ENCODE peak calls at places on chromosomes 4 and X, in nine cellular contexts. G, V, C, I, J, A, Y, E and K are unnamed samples.

GRCh38 chr4:152707632-152708031 is 27.8 kb upstream of the TMEM154 start:
- DNase-seq in J (no peak), V (no peak), E (no peak), G (no peak), A (no peak), Y (no peak), I (no peak), C (no peak), K (no peak)

GRCh38 chrX:18810416-18810815 is 103.0 kb downstream of the PPEF1 start:
- DNase-seq in J (no peak), G (no peak), A (no peak), Y (no peak), C (no peak), V (no peak), I (no peak), E (no peak), K (no peak)

GRCh38 chr4:186566068-186566467 is 10.7 kb upstream of the MTNR1A start:
- DNase-seq in V (no peak), J (no peak), A (no peak), C (no peak), E (no peak), Y (no peak), G (no peak), I (no peak), K (no peak)

GRCh38 chrX:26253526-26253925 is 37.6 kb downstream of the MAGEB5 start:
- DNase-seq in V (no peak), E (no peak), I (no peak), A (no peak), J (no peak), C (no peak), G (no peak), Y (no peak), K (no peak)

GRCh38 chr4:56681158-56681848 is at the start of gene HOPX:
- DNase-seq in V (no peak), E (no peak), Y (peak; percentile 86), G (peak; percentile 89), I (peak; percentile 71), J (no peak), A (peak; percentile 33), C (no peak), K (no peak)

GRCh38 chrX:2609431-2610238 is 81.5 kb upstream of the CD99 start:
- DNase-seq in V (no peak), Y (no peak), G (no peak), C (peak; percentile 19), E (no peak), I (peak; percentile 18), J (no peak), A (no peak), K (no peak)

GRCh38 chrX:10011991-10012390 is 44.8 kb downstream of the CLDN34 start:
- DNase-seq in V (no peak), E (no peak), I (no peak), A (no peak), G (no peak), J (no peak), Y (peak; percentile 62), C (no peak), K (no peak)

GRCh38 chr4:54063737-54064316 is 578 bp downstream of the CHIC2 start:
- DNase-seq in I (peak; percentile 39), Y (peak; percentile 43), V (peak; percentile 81), C (peak; percentile 4), G (peak; percentile 22), J (peak; percentile 39), E (peak; percentile 62), A (peak; percentile 52), K (peak; percentile 31)

GRCh38 chrX:53285591-53285990 is 4.2 kb upstream of the IQSEC2 start:
- DNase-seq in J (no peak), C (no peak), I (no peak), Y (no peak), E (no peak), V (no peak), G (no peak), A (no peak), K (no peak)

GRCh38 chrX:70033348-70033747 is 16.4 kb downstream of the AWAT2 start:
- DNase-seq in Y (no peak), V (no peak), E (no peak), J (no peak), G (no peak), C (peak; percentile 17), A (no peak), I (no peak), K (no peak)

GRCh38 chr4:7295201-7295916 is 103.0 kb downstream of the SORCS2 start:
- DNase-seq in J (peak; percentile 43), V (no peak), E (no peak), C (no peak), I (no peak), Y (peak; percentile 56), A (peak; percentile 51), G (no peak), K (no peak)

GRCh38 chrX:48522291-48522690 is 683 bp downstream of the EBP start:
- DNase-seq in C (no peak), J (no peak), Y (no peak), E (peak; percentile 76), G (no peak), V (no peak), A (no peak), I (no peak), K (no peak)

GRCh38 chr4:37983951-37984350 is 23.8 kb downstream of the PTTG2 start:
- DNase-seq in I (no peak), V (no peak), C (no peak), E (no peak), G (no peak), J (no peak), A (no peak), Y (no peak), K (no peak)

GRCh38 chr4:137266511-137266910 is 265.8 kb downstream of the PCDH18 start:
- DNase-seq in C (no peak), A (no peak), Y (no peak), I (no peak), E (no peak), V (no peak), J (no peak), G (no peak), K (no peak)

GRCh38 chr4:21948347-21949072 is at the start of gene KCNIP4:
- DNase-seq in I (no peak), G (no peak), C (no peak), Y (no peak), V (peak; percentile 51), J (peak; percentile 18), A (no peak), E (peak; percentile 39), K (no peak)

GRCh38 chr4:3047464-3048286 is 26.7 kb downstream of the HTT-AS start:
- DNase-seq in G (peak; percentile 56), A (peak; percentile 83), I (no peak), J (peak; percentile 43), E (peak; percentile 73), C (peak; percentile 16), Y (peak; percentile 75), V (no peak), K (peak; percentile 62)
- H3K4me3 ChIP-seq in G (no peak overlapping the region), A (no peak overlapping the region), I (no peak overlapping the region), J (no peak overlapping the region), E (peak overlapping the region; percentile 46), C (peak overlapping the region; percentile 34), Y (peak overlapping the region; percentile 41), V (peak overlapping the region; percentile 29), K (peak overlapping the region; percentile 12)

GRCh38 chrX:13653022-13653693 is at the start of gene TCEANC:
- DNase-seq in I (peak; percentile 93), E (peak; percentile 94), J (peak; percentile 98), G (peak; percentile 91), A (peak; percentile 99), V (peak; percentile 99), C (peak; percentile 90), Y (peak; percentile 98), K (peak; percentile 84)
- TF ChIP-seq POLR2A in I (no peak), E (peak; percentile 84), J (peak; percentile 86), G (peak; percentile 57), A (peak; percentile 81), V (peak; percentile 80), C (peak; percentile 46), Y (peak; percentile 74), K (peak; percentile 80)

DNA sequence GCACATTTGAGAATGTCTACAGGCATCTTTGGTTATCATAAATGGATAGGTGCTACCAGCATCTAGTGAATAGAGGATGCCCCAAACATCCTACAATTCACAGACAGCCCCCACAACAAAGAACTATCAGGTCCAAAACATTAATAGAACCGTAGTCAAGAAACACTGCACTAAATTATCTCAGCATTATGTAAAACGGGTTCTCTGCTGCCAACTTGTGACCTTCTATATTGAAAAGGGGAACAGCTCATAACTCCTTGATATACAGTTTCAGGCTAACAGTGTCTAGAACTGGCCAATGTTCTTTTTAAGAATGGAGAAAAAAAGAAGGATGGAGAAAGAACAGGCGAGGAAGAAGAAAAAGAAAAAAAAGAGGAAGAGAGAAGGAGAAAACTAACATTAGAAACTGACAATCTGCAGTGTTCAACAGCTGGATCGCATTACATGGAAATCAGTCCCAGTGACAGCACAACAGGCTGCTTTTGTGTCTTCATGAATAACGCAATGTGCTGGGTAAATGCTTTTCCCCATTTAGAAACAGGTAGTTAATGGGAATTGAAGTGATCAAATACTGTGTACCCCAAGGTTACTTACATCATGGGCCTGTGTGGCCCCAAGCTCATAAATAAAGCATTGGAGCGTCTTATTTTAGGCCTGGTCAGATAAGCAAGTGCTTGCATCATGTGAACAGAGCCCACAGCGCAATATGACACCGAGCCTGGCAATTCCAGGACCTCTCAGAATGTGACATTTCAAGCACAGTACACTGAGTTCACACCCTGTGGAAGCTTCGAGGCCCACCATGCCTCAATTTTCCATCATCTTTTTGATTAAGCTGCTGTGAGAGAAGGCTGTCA is 339.5 kb downstream of the DHX15 start:
- DNase-seq in E (no peak), J (no peak), G (no peak), Y (no peak), I (no peak), V (no peak), C (no peak), A (peak; percentile 18), K (no peak)
- H3K4me3 ChIP-seq in E (no peak overlapping the region), J (no peak overlapping the region), G (no peak overlapping the region), Y (no peak overlapping the region), I (no peak overlapping the region), V (no peak overlapping the region), C (no peak overlapping the region), A (no peak overlapping the region), K (no peak overlapping the region)

GRCh38 chr4:129092636-129093172 is 635 bp downstream of the SCLT1 start:
- DNase-seq in V (no peak), I (no peak), G (no peak), C (no peak), A (no peak), J (no peak), E (no peak), Y (no peak), K (no peak)

GRCh38 chr4:129098578-129098977 is 2.6 kb downstream of the C4orf33 start:
- DNase-seq in J (no peak), Y (no peak), I (no peak), E (no peak), V (no peak), G (no peak), A (no peak), C (no peak), K (no peak)

GRCh38 chr4:129094347-129094746 is 1.0 kb upstream of the SCLT1 start:
- DNase-seq in A (no peak), V (no peak), E (no peak), J (no peak), I (no peak), G (no peak), Y (no peak), C (no peak), K (no peak)

GRCh38 chr4:129095811-129096454 is at the start of gene C4orf33:
- DNase-seq in G (peak; percentile 43), J (peak; percentile 63), Y (peak; percentile 80), I (peak; percentile 71), A (peak; percentile 73), E (peak; percentile 72), C (peak; percentile 45), V (peak; percentile 76), K (peak; percentile 3)

GRCh38 chr4:129093173-129093974 is at the start of gene SCLT1:
- DNase-seq in Y (peak; percentile 100), C (peak; percentile 71), I (peak; percentile 98), E (peak; percentile 99), J (peak; percentile 98), V (peak; percentile 99), G (peak; percentile 99), A (peak; percentile 100), K (peak; percentile 83)
- TF ChIP-seq POLR2A in Y (peak; percentile 87), C (peak; percentile 53), I (no peak), E (peak; percentile 82), J (peak; percentile 83), V (peak; percentile 70), G (peak; percentile 93), A (peak; percentile 96), K (peak; percentile 82)